ENCODE peak calls at places on chromosomes 5 and 9, in five cellular contexts. R, T, Q, N and O are unnamed samples.

GRCh38 chr5:144084971-144085370 is 85.5 kb downstream of the YIPF5 start:
- DNase-seq in R (no peak), N (no peak), Q (no peak), T (no peak), O (no peak)

GRCh38 chr9:36258989-36259315 is 704 bp upstream of the GNE start:
- DNase-seq in T (no peak), N (no peak), Q (no peak), R (no peak), O (no peak)

GRCh38 chr5:174364676-174365075 is 319.2 kb downstream of the NSG2 start:
- DNase-seq in T (no peak), N (no peak), R (no peak), Q (no peak), O (no peak)

GRCh38 chr9:98146101-98146991 is 27.3 kb upstream of the TRIM14 start:
- DNase-seq in R (no peak), Q (peak), N (peak), T (no peak), O (no peak)

GRCh38 chr5:56814963-56815656 is at the start of gene MAP3K1:
- DNase-seq in N (peak), Q (peak), T (peak), R (no peak), O (no peak)

GRCh38 chr5:159022178-159022556 is 77.5 kb downstream of the EBF1 start:
- DNase-seq in T (no peak), Q (no peak), N (peak), R (no peak), O (no peak)

GRCh38 chr5:56588636-56589485 is 226.5 kb upstream of the MAP3K1 start:
- DNase-seq in N (no peak), R (no peak), Q (no peak), T (peak), O (no peak)

GRCh38 chr9:2420488-2421056 is 201.0 kb upstream of the VLDLR start:
- DNase-seq in N (no peak), Q (no peak), T (no peak), R (no peak), O (no peak)

GRCh38 chr9:126806336-126806735 is 1.5 kb downstream of the ZBTB43 start:
- DNase-seq in R (no peak), N (no peak), T (no peak), Q (no peak), O (no peak)

GRCh38 chr9:124350485-124351263 is 64.6 kb downstream of the PSMB7 start:
- DNase-seq in Q (no peak), T (no peak), R (no peak), N (no peak), O (no peak)

GRCh38 chr5:157870837-157871834 is 12.2 kb upstream of the CLINT1 start:
- DNase-seq in N (peak), R (no peak), Q (peak), T (no peak), O (peak)

GRCh38 chr9:75360258-75360657 is 271.9 kb downstream of the OSTF1 start:
- DNase-seq in Q (no peak), T (no peak), N (no peak), R (no peak), O (no peak)

GRCh38 chr9:20358201-20358600 is 264.1 kb downstream of the MLLT3 start:
- DNase-seq in Q (peak), N (peak), R (no peak), T (no peak), O (no peak)

GRCh38 chr5:157611571-157612067 is 36.0 kb upstream of the ADAM19 start:
- DNase-seq in N (no peak), Q (no peak), T (no peak), R (no peak), O (no peak)